ENCODE peak calls at places on chromosome 17, in ten cellular contexts. R is HFF-Myc; J is Caco-2; G is IMR-90; Q is fibroblast of pulmonary artery; Z is CD8-positive, alpha-beta T cell; C is fibroblast of mammary gland; E is A673; Y is PC-9; O is neural progenitor cell. A is an unnamed sample.
A peak's percentile ranks its signal among the peaks of the same experiment; 100 is the strongest.

GRCh38 chr17:16486373-16487250 is 5.4 kb downstream of the LRRC75A start:
- DNase-seq in R (peak; percentile 27), J (no peak), G (peak; percentile 44), Q (peak; percentile 62), Z (no peak), C (peak; percentile 60), E (peak; percentile 84), Y (peak; percentile 97), O (peak; percentile 56), A (peak; percentile 27)

GRCh38 chr17:44444735-44445105 is 55.3 kb upstream of the ITGA2B start:
- DNase-seq in R (no peak), J (no peak), G (peak; percentile 97), Q (peak; percentile 28), Z (no peak), C (peak; percentile 81), E (no peak), Y (no peak), O (no peak), A (no peak)

GRCh38 chr17:65099941-65100315 is 37.2 kb upstream of the RGS9 start:
- DNase-seq in R (no peak), J (no peak), G (peak; percentile 60), Q (peak; percentile 30), Z (no peak), C (peak; percentile 93), E (peak; percentile 33), Y (peak; percentile 49), O (no peak), A (no peak)

GRCh38 chr17:80892019-80892855 is 99.4 kb upstream of the CHMP6 start:
- DNase-seq in R (peak; percentile 91), J (no peak), G (peak; percentile 99), Q (peak; percentile 99), Z (peak; percentile 74), C (peak; percentile 97), E (no peak), Y (peak; percentile 83), O (no peak), A (peak; percentile 91)

GRCh38 chr17:40112718-40113109 is 9.1 kb upstream of the MSL1 start:
- DNase-seq in R (no peak), J (no peak), G (no peak), Q (no peak), Z (no peak), C (no peak), E (no peak), Y (no peak), O (no peak), A (no peak)

GRCh38 chr17:65218261-65218660 is 81.1 kb downstream of the RGS9 start:
- DNase-seq in R (no peak), J (no peak), G (no peak), Q (no peak), Z (no peak), C (no peak), E (no peak), Y (no peak), O (no peak), A (no peak)

GRCh38 chr17:27454089-27454488 is 2.2 kb upstream of the KSR1 start:
- DNase-seq in R (no peak), J (no peak), G (no peak), Q (no peak), Z (no peak), C (no peak), E (no peak), Y (no peak), O (no peak), A (no peak)

GRCh38 chr17:18194804-18195203 is 11.2 kb downstream of the ALKBH5 start:
- DNase-seq in R (no peak), J (no peak), G (no peak), Q (no peak), Z (no peak), C (no peak), E (no peak), Y (no peak), O (no peak), A (no peak)

GRCh38 chr17:81150379-81151038 is 14.8 kb upstream of the PVALEF start:
- DNase-seq in R (no peak), J (no peak), G (no peak), Q (no peak), Z (no peak), C (no peak), E (no peak), Y (no peak), O (no peak), A (no peak)

GRCh38 chr17:81234940-81235821 is 3.7 kb downstream of the TEPSIN start:
- DNase-seq in R (no peak), J (peak; percentile 87), G (no peak), Q (no peak), Z (no peak), C (no peak), E (no peak), Y (no peak), O (no peak), A (no peak)

GRCh38 chr17:2309338-2310143 is 5.8 kb downstream of the SRR start:
- DNase-seq in R (peak; percentile 16), J (no peak), G (peak; percentile 66), Q (peak; percentile 53), Z (no peak), C (peak; percentile 14), E (no peak), Y (no peak), O (no peak), A (no peak)

GRCh38 chr17:78343099-78343432 is 16.8 kb downstream of the SOCS3 start:
- DNase-seq in R (no peak), J (no peak), G (peak; percentile 87), Q (peak; percentile 89), Z (no peak), C (peak; percentile 90), E (no peak), Y (peak; percentile 62), O (no peak), A (no peak)
- H3K4me3 ChIP-seq in R (peak overlapping the region; percentile 29), J (no peak overlapping the region), G (no peak overlapping the region), Q (no peak overlapping the region), Z (peak overlapping the region; percentile 16), C (no peak overlapping the region), E (no peak overlapping the region), Y (peak overlapping the region; percentile 60), O (no peak overlapping the region), A (no peak overlapping the region)

DNA sequence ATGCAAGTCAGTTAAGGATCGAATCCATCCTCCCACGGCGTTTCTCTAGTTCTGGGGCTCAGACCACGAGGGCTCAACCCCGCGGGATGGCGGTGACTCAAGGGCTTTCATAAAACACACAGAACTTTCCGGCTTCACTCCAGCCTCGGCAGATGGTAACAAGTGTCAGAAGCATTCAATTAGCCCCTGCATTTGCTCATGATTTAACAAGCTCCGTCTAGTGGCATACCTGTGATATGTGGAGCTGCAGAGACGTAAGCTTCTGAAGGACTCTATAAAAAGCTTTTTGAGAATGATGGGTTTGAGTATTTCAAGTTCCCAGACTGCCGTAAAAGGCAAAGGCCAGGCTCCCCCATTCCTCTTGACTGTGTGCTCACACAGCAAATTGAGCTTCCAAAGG is 91.3 kb upstream of the SEC14L1 start:
- DNase-seq in R (peak; percentile 7), J (no peak), G (no peak), Q (no peak), Z (no peak), C (peak; percentile 10), E (peak; percentile 24), Y (no peak), O (no peak), A (no peak)
- TF ChIP-seq CTCF in R (peak; percentile 7), J (no peak), G (no peak), Q (no peak), Z (no peak), C (no peak), E (no peak), Y (no peak), O (no peak), A (no peak)

DNA sequence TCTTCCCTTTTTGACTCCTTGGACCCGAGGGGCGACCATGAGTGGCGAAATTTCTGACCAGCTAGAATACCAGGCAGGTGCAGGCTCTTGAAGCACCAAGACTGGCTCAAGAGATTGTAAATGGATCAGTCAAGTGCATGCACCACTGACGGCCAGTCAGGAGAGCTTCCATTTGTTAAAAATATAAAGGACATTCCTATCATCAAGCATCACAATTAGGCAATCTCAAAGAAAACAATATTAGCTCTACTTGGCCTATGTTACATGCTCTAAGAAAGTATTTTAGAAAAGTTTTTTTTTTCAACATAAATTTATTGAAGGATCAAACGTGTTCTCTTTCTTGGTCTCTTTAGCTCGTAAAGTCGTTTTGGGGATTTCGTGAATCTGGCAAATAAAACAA is 1.5 kb upstream of the PRKCA start:
- DNase-seq in R (no peak), J (no peak), G (no peak), Q (peak; percentile 27), Z (no peak), C (no peak), E (no peak), Y (no peak), O (no peak), A (no peak)
- H3K4me3 ChIP-seq in R (peak overlapping the region; percentile 64), J (no peak overlapping the region), G (no peak overlapping the region), Q (no peak overlapping the region), Z (no peak overlapping the region), C (no peak overlapping the region), E (no peak overlapping the region), Y (peak overlapping the region; percentile 96), O (no peak overlapping the region), A (no peak overlapping the region)

GRCh38 chr17:70072900-70073299 is 2.1 kb upstream of the KCNJ16 start:
- DNase-seq in R (no peak), J (no peak), G (no peak), Q (no peak), Z (no peak), C (no peak), E (no peak), Y (no peak), O (no peak), A (no peak)

GRCh38 chr17:70071620-70072019 is 3.4 kb upstream of the KCNJ16 start:
- DNase-seq in R (no peak), J (no peak), G (no peak), Q (no peak), Z (no peak), C (no peak), E (no peak), Y (no peak), O (no peak), A (no peak)

GRCh38 chr17:70073326-70073725 is 1.7 kb upstream of the KCNJ16 start:
- DNase-seq in R (no peak), J (no peak), G (no peak), Q (no peak), Z (no peak), C (no peak), E (no peak), Y (no peak), O (no peak), A (no peak)

GRCh38 chr17:70071127-70071526 is 3.9 kb upstream of the KCNJ16 start:
- DNase-seq in R (no peak), J (no peak), G (no peak), Q (no peak), Z (no peak), C (no peak), E (no peak), Y (no peak), O (no peak), A (no peak)

DNA sequence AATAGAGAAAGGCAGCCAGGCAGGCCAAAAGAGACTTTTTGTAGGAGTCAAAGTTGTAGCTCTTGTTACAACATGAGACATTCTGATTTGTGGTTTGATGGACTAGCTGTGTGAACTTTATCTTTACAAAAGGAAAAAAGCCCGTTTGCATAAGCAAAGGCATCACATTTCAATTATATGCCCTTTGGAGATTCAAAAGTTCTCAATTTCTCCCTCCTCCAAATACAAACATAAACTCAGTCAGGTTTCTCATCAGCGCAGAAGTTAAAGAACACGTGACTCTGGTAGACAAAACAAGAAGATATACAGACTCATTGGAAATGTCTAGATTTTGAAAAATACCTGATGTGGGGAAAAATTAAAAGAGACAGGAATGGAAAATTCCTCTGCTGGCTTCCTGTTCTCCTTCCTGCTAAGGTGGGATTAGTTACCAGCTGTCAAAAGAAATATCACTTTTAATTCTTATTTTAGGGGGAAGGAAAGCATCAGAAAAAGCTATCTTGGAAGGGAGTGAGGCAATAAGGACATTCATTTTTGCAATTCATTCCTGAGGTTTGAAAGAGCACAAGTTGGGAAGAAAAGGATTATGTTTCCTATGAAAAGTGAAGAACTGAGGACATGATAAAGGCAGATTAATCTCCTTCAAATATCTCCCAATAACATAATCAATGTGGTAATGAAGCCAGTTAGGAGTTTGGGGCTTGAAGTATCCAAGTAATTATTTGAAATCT is 4.6 kb upstream of the KCNJ16 start:
- DNase-seq in R (no peak), J (no peak), G (peak; percentile 62), Q (no peak), Z (no peak), C (no peak), E (no peak), Y (no peak), O (no peak), A (no peak)
- TF ChIP-seq CTCF in R (no peak), J (no peak), G (no peak), Q (no peak), Z (no peak), C (no peak), E (no peak), Y (no peak), O (no peak), A (no peak)